ENCODE peak calls at places on chromosomes 12 and 14, in nine cellular contexts. U is PC-9, R is H9, C is MM.1S, I is endothelial cell of umbilical vein, S is PC-3, L is IMR-90, N is HepG2, F is fibroblast of lung. V is an unnamed sample.

GRCh38 chr14:94407906-94408305 is 19.5 kb upstream of the SERPINA1 start:
- DNase-seq in U (no peak), R (no peak), C (no peak), I (no peak), S (no peak), L (no peak), N (no peak), F (peak), V (peak)

GRCh38 chr14:104794099-104794498 is 1.4 kb downstream of the AKT1 start:
- DNase-seq in U (no peak), R (peak), C (no peak), I (peak), S (peak), L (peak), N (peak), F (peak), V (peak)

GRCh38 chr12:8887285-8887715 is 27.0 kb upstream of the PHC1 start:
- DNase-seq in U (no peak), R (no peak), C (no peak), I (peak), S (no peak), L (peak), N (no peak), F (peak), V (no peak)

GRCh38 chr12:81329088-81329487 is 251.2 kb downstream of the ACSS3 start:
- DNase-seq in U (no peak), R (peak), C (peak), I (peak), S (peak), L (peak), N (peak), F (peak), V (no peak)

GRCh38 chr12:110940933-110941332 is 20.6 kb upstream of the MYL2 start:
- DNase-seq in U (no peak), R (peak), C (no peak), I (no peak), S (no peak), L (no peak), N (no peak), F (no peak), V (no peak)

GRCh38 chr14:20116748-20117147 is 6.2 kb downstream of the OR4K17 start:
- DNase-seq in U (no peak), R (no peak), C (no peak), I (no peak), S (no peak), L (no peak), N (no peak), F (no peak), V (no peak)

GRCh38 chr12:133026996-133027395 is 10.3 kb upstream of the ZNF84 start:
- DNase-seq in U (no peak), R (no peak), C (no peak), I (no peak), S (no peak), L (no peak), N (no peak), F (peak), V (no peak)

GRCh38 chr14:94346841-94347240 is 23.7 kb upstream of the SERPINA6 start:
- DNase-seq in U (no peak), R (no peak), C (no peak), I (no peak), S (no peak), L (no peak), N (no peak), F (no peak), V (no peak)

GRCh38 chr14:34003691-34004090 is 52.8 kb upstream of the EGLN3 start:
- DNase-seq in U (no peak), R (no peak), C (no peak), I (no peak), S (no peak), L (no peak), N (no peak), F (no peak), V (no peak)

GRCh38 chr14:37153005-37153404 is 19.4 kb downstream of the SLC25A21 start:
- DNase-seq in U (no peak), R (no peak), C (no peak), I (no peak), S (no peak), L (no peak), N (no peak), F (no peak), V (no peak)

GRCh38 chr12:109698820-109699219 is 14.8 kb upstream of the FAM222A start:
- DNase-seq in U (no peak), R (no peak), C (no peak), I (no peak), S (no peak), L (no peak), N (no peak), F (no peak), V (no peak)

GRCh38 chr12:92987362-92987761 is 58.3 kb upstream of the EEA1 start:
- DNase-seq in U (peak), R (no peak), C (peak), I (peak), S (peak), L (peak), N (peak), F (peak), V (no peak)

GRCh38 chr14:96264850-96265249 is 8.8 kb downstream of the BDKRB1 start:
- DNase-seq in U (no peak), R (peak), C (no peak), I (no peak), S (peak), L (peak), N (no peak), F (peak), V (no peak)

GRCh38 chr14:20631023-20631820 is 10.3 kb downstream of the OR6S1 start:
- DNase-seq in U (peak), R (peak), C (peak), I (peak), S (peak), L (peak), N (peak), F (peak), V (peak)

GRCh38 chr14:20458031-20458789 is 3.0 kb downstream of the PIP4P1 start:
- DNase-seq in U (no peak), R (no peak), C (no peak), I (no peak), S (no peak), L (no peak), N (no peak), F (no peak), V (no peak)

GRCh38 chr12:95663525-95663924 is 112.2 kb upstream of the USP44 start:
- DNase-seq in U (no peak), R (no peak), C (no peak), I (peak), S (no peak), L (no peak), N (peak), F (peak), V (no peak)

GRCh38 chr12:77847060-77847541 is 16.4 kb downstream of the NAV3 start:
- DNase-seq in U (no peak), R (no peak), C (peak), I (peak), S (peak), L (peak), N (no peak), F (peak), V (no peak)

GRCh38 chr14:99382781-99383456 is 97.7 kb downstream of the SETD3 start:
- DNase-seq in U (peak), R (no peak), C (no peak), I (no peak), S (peak), L (peak), N (no peak), F (peak), V (peak)

GRCh38 chr12:50934371-50934851 is 17.9 kb upstream of the HIGD1C start:
- DNase-seq in U (no peak), R (no peak), C (no peak), I (no peak), S (no peak), L (no peak), N (no peak), F (no peak), V (no peak)

GRCh38 chr14:55638665-55639064 is 58.7 kb downstream of the KTN1 start:
- DNase-seq in U (no peak), R (no peak), C (no peak), I (peak), S (no peak), L (no peak), N (no peak), F (no peak), V (no peak)

GRCh38 chr12:2295941-2296461 is 243.2 kb downstream of the CACNA1C start:
- DNase-seq in U (no peak), R (no peak), C (no peak), I (no peak), S (no peak), L (peak), N (no peak), F (peak), V (peak)

GRCh38 chr14:101072531-101072930 is 169.0 kb upstream of the RTL1 start:
- DNase-seq in U (no peak), R (peak), C (no peak), I (no peak), S (peak), L (peak), N (no peak), F (peak), V (no peak)

GRCh38 chr14:89813485-89814080 is 140.9 kb downstream of the EFCAB11 start:
- DNase-seq in U (no peak), R (peak), C (no peak), I (no peak), S (no peak), L (peak), N (no peak), F (peak), V (peak)

GRCh38 chr14:95273041-95273978 is 46.4 kb downstream of the CLMN start:
- DNase-seq in U (peak), R (no peak), C (no peak), I (no peak), S (no peak), L (no peak), N (peak), F (no peak), V (no peak)

GRCh38 chr12:6420364-6420763 is 24.4 kb upstream of the CD27 start:
- DNase-seq in U (no peak), R (no peak), C (no peak), I (no peak), S (peak), L (no peak), N (no peak), F (no peak), V (no peak)

GRCh38 chr12:62800707-62801400 is 134.1 kb downstream of the PPM1H start:
- DNase-seq in U (no peak), R (no peak), C (no peak), I (no peak), S (no peak), L (no peak), N (no peak), F (no peak), V (no peak)

GRCh38 chr12:132506730-132507538 is 17.0 kb downstream of the FBRSL1 start:
- DNase-seq in U (no peak), R (peak), C (no peak), I (peak), S (no peak), L (peak), N (no peak), F (peak), V (peak)

GRCh38 chr14:104503691-104504090 is 75.9 kb upstream of the C14orf180 start:
- DNase-seq in U (no peak), R (no peak), C (no peak), I (no peak), S (no peak), L (no peak), N (no peak), F (no peak), V (no peak)

GRCh38 chr14:63800651-63801385 is 52.0 kb upstream of the SYNE2 start:
- DNase-seq in U (no peak), R (no peak), C (no peak), I (no peak), S (peak), L (no peak), N (no peak), F (no peak), V (no peak)

GRCh38 chr12:122730215-122731014 is at the start of gene HCAR1:
- DNase-seq in U (peak), R (no peak), C (no peak), I (no peak), S (peak), L (no peak), N (peak), F (no peak), V (peak)

GRCh38 chr12:102417055-102417454 is 63.3 kb downstream of the IGF1 start:
- DNase-seq in U (no peak), R (no peak), C (no peak), I (no peak), S (no peak), L (no peak), N (peak), F (no peak), V (no peak)

GRCh38 chr12:42473561-42473960 is 116.0 kb downstream of the PRICKLE1 start:
- DNase-seq in U (no peak), R (no peak), C (no peak), I (peak), S (peak), L (no peak), N (no peak), F (no peak), V (no peak)

GRCh38 chr12:131092911-131093901 is 139.5 kb downstream of the ADGRD1 start:
- DNase-seq in U (peak), R (peak), C (peak), I (no peak), S (peak), L (no peak), N (no peak), F (no peak), V (peak)

GRCh38 chr12:13947237-13947945 is 34.0 kb downstream of the GRIN2B start:
- DNase-seq in U (no peak), R (no peak), C (no peak), I (no peak), S (no peak), L (no peak), N (no peak), F (no peak), V (no peak)

GRCh38 chr12:700061-700460 is 36.8 kb upstream of the NINJ2 start:
- DNase-seq in U (no peak), R (no peak), C (no peak), I (peak), S (no peak), L (no peak), N (peak), F (no peak), V (no peak)

GRCh38 chr14:87343641-87344040 is 649.3 kb downstream of the GALC start:
- DNase-seq in U (no peak), R (no peak), C (no peak), I (no peak), S (no peak), L (no peak), N (no peak), F (no peak), V (no peak)

GRCh38 chr12:109687250-109687649 is 26.4 kb upstream of the FAM222A start:
- DNase-seq in U (no peak), R (no peak), C (no peak), I (no peak), S (no peak), L (no peak), N (no peak), F (no peak), V (no peak)

GRCh38 chr12:10807186-10807585 is at the start of gene TAS2R8:
- DNase-seq in U (no peak), R (no peak), C (no peak), I (no peak), S (no peak), L (no peak), N (no peak), F (no peak), V (no peak)

GRCh38 chr14:92513204-92513965 is at the start of gene RIN3:
- DNase-seq in U (no peak), R (peak), C (no peak), I (peak), S (peak), L (peak), N (peak), F (peak), V (peak)

DNA sequence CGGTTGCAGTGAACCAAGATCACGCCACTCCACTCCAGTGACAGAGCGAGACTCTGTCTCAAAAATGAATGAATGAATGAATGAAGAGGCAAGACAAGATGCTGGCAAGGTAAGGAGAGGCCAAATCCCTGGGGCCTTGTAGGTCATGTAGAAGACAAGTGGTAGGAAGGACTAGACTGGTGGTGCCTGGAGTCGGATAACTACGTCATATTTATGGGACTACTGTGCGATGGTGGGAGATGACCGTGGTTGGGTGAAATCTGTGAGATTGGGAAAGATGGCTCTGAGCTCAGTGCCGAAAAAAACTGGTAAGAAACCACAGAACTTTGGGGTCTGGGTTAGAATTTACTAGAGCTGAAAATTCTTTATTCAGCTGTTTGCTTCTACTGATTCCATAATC is 50.6 kb downstream of the HELB start:
- DNase-seq in U (no peak), R (no peak), C (no peak), I (no peak), S (no peak), L (no peak), N (no peak), F (no peak), V (no peak)
- H2AFZ ChIP-seq in U (no peak), R (no peak), C (no peak), I (no peak), S (no peak), L (no peak), N (no peak), F (no peak), V (no peak)

DNA sequence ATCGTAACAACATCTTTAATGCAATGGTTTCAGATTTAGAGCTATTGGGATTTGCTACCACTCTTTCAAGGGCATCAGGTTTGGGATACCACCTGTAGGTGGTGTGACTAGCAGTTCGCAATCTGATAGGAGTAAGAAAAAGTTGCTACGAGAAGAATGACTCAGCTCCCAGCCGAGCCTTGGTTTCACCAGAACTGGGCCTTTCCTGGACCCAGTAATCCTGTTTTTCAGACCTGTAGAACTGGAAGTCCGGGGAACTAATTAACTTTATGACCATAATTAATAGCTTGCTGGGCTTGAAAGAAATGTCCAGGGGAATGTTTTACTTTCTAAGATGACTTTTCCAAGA is 770 bp downstream of the ABHD4 start:
- DNase-seq in U (peak), R (no peak), C (peak), I (peak), S (peak), L (peak), N (peak), F (peak), V (peak)
- TF ChIP-seq CTCF in U (no peak), R (peak), C (peak), I (peak), S (peak), L (peak), N (peak), F (peak), V (peak)

DNA sequence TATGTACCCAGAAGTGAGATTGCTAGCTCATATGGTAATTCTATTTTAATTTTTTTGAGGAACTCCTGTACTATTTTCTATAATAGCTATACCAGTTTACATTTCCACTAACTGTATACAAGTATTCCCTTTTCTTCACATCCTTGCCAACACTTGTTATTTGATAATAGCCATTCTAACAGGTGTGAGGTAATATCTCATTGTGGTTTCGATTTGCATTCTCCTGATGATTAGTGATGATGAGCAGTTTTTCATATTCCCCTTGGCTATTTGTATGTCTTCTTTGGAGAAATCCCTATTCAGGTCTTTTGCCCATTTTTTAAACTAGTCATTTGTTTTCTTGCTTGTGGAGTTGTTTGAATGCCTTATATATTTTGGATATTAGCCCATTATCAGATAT is 121.3 kb downstream of the BBS10 start:
- DNase-seq in U (no peak), R (no peak), C (no peak), I (peak), S (no peak), L (no peak), N (no peak), F (no peak), V (no peak)
- H3K4me2 ChIP-seq in U (no peak), R (no peak), C (no peak), I (peak), S (no peak), L (no peak), N (no peak), F (no peak), V (no peak)

GRCh38 chr12:43824207-43824775 is 11.6 kb upstream of the TMEM117 start:
- DNase-seq in U (no peak), R (peak), C (no peak), I (no peak), S (no peak), L (no peak), N (no peak), F (no peak), V (no peak)
- H2AFZ ChIP-seq in U (no peak), R (no peak), C (no peak), I (no peak), S (no peak), L (no peak), N (no peak), F (no peak), V (no peak)